ENCODE peak calls at places on chromosome 1, in nine cellular contexts. N, O, J, Y, L, A, C, S and R are unnamed samples.

GRCh38 chr1:58249371-58249728 is 297.2 kb downstream of the OMA1 start:
- DNase-seq in N (peak; percentile 3), O (no peak), J (no peak), Y (no peak), L (no peak), A (no peak), C (no peak), S (no peak), R (no peak)

GRCh38 chr1:232678185-232678886 is 48.4 kb upstream of the SIPA1L2 start:
- DNase-seq in N (no peak), O (no peak), J (peak; percentile 71), Y (peak; percentile 89), L (no peak), A (peak; percentile 56), C (no peak), S (no peak), R (no peak)

GRCh38 chr1:232940262-232940661 is 10.1 kb upstream of the NTPCR start:
- DNase-seq in N (no peak), O (no peak), J (no peak), Y (no peak), L (no peak), A (no peak), C (no peak), S (no peak), R (no peak)

GRCh38 chr1:167718926-167719691 is 2.7 kb upstream of the MPZL1 start:
- DNase-seq in N (no peak), O (no peak), J (no peak), Y (no peak), L (no peak), A (no peak), C (no peak), S (no peak), R (no peak)

GRCh38 chr1:161193561-161194235 is 5.2 kb downstream of the ADAMTS4 start:
- DNase-seq in N (no peak), O (peak; percentile 69), J (peak; percentile 57), Y (no peak), L (peak; percentile 59), A (no peak), C (no peak), S (no peak), R (peak; percentile 88)

GRCh38 chr1:16614361-16615252 is 1.2 kb upstream of the NBPF1 start:
- DNase-seq in N (no peak), O (peak; percentile 66), J (peak; percentile 67), Y (no peak), L (peak; percentile 47), A (peak; percentile 24), C (peak; percentile 35), S (no peak), R (no peak)

GRCh38 chr1:14067686-14068085 is 367.7 kb downstream of the PRDM2 start:
- DNase-seq in N (no peak), O (no peak), J (no peak), Y (no peak), L (no peak), A (no peak), C (no peak), S (no peak), R (no peak)

GRCh38 chr1:233386336-233386735 is 58.8 kb downstream of the MAP3K21 start:
- DNase-seq in N (no peak), O (no peak), J (no peak), Y (peak; percentile 59), L (no peak), A (no peak), C (no peak), S (no peak), R (peak; percentile 34)

GRCh38 chr1:156766288-156767100 is 841 bp upstream of the PRCC start:
- DNase-seq in N (no peak), O (peak; percentile 54), J (no peak), Y (peak; percentile 17), L (no peak), A (no peak), C (no peak), S (no peak), R (no peak)

GRCh38 chr1:146036241-146036989 is 14.9 kb upstream of the HJV start:
- DNase-seq in N (no peak), O (no peak), J (no peak), Y (no peak), L (no peak), A (no peak), C (no peak), S (no peak), R (no peak)

GRCh38 chr1:151807131-151807530 is 1.9 kb upstream of the LINGO4 start:
- DNase-seq in N (no peak), O (peak; percentile 40), J (no peak), Y (no peak), L (no peak), A (no peak), C (no peak), S (no peak), R (no peak)

GRCh38 chr1:15578921-15579682 is 5.7 kb downstream of the AGMAT start:
- DNase-seq in N (no peak), O (no peak), J (no peak), Y (no peak), L (no peak), A (no peak), C (no peak), S (no peak), R (no peak)

GRCh38 chr1:31467005-31467674 is 54.1 kb downstream of the SERINC2 start:
- DNase-seq in N (no peak), O (no peak), J (no peak), Y (peak; percentile 38), L (no peak), A (no peak), C (no peak), S (no peak), R (no peak)

GRCh38 chr1:172442843-172443565 is 865 bp downstream of the PIGC start:
- DNase-seq in N (no peak), O (no peak), J (no peak), Y (no peak), L (no peak), A (no peak), C (no peak), S (no peak), R (no peak)

GRCh38 chr1:68051475-68051874 is 1.0 kb upstream of the DIRAS3 start:
- DNase-seq in N (no peak), O (peak; percentile 77), J (no peak), Y (peak; percentile 67), L (peak; percentile 83), A (no peak), C (peak; percentile 37), S (no peak), R (peak; percentile 71)

GRCh38 chr1:1120096-1120495 is 4.2 kb upstream of the C1orf159 start:
- DNase-seq in N (no peak), O (peak; percentile 60), J (no peak), Y (no peak), L (peak; percentile 24), A (peak; percentile 7), C (no peak), S (no peak), R (no peak)

GRCh38 chr1:13605159-13605558 is 21.5 kb downstream of the PDPN start:
- DNase-seq in N (no peak), O (no peak), J (no peak), Y (peak; percentile 52), L (no peak), A (no peak), C (peak; percentile 52), S (no peak), R (no peak)

GRCh38 chr1:103063911-103064310 is 44.4 kb downstream of the COL11A1 start:
- DNase-seq in N (no peak), O (no peak), J (no peak), Y (no peak), L (no peak), A (no peak), C (no peak), S (no peak), R (no peak)

DNA sequence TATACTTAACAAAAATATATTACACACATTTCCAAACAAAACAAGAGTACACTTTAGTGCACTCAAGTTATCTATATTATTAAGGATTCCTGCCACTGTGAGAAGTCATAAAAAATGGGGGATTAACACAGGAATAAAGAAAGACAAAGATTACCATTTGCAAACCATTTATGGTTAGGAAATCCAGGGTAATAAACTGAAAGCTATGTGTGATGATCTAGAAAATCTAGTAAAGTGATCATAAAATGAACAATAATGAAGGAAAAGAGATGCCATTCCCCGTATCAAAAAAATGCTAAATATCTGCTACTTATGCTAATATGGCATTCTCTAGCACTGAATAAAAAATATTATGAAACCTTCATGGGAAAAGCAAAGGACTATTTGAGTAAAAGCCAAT is 101.4 kb downstream of the AK5 start:
- DNase-seq in N (peak; percentile 57), O (no peak), J (no peak), Y (no peak), L (no peak), A (no peak), C (no peak), S (no peak), R (no peak)
- H3K4me1 ChIP-seq in N (peaks cover 19% of the 10 kb centered on the region), O (no peaks in the 10 kb centered on the region), J (no peaks in the 10 kb centered on the region), Y (no peaks in the 10 kb centered on the region), L (no peaks in the 10 kb centered on the region), A (no peaks in the 10 kb centered on the region), C (no peaks in the 10 kb centered on the region), S (peaks cover 7% of the 10 kb centered on the region), R (peaks cover 1% of the 10 kb centered on the region)

DNA sequence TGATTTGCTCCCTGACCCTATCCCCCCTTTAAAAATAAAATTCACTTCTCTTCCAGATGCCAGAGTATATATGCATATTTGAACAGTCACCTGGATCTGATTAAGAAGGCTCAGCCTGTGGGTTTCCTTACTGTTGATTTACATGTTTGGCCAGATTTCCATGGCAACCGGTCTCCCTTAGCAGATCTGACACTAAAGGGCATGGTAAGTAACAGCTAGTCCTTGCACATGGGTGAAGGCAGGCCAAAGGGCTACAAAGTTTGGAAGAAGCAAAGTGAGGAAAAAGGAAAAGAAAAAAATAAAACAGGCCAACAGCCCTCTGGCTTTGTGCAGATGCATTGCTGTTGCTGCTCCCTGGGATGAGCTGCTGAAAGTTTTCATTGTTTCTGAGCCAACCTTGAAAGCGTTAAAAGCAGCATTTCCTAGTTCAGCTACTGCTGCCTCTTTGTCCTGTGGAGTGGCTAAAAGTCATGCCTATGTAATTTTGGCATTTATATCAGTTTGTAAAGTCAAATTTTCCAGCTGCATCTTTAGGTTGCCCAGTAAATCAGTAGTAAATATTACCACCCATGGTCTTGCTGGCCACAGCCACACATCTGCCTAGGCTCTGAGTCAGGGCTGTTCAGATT is 176.5 kb upstream of the HOOK1 start:
- DNase-seq in N (peak; percentile 33), O (no peak), J (no peak), Y (peak; percentile 36), L (peak; percentile 48), A (no peak), C (peak; percentile 31), S (no peak), R (no peak)
- H3K4me1 ChIP-seq in N (peaks cover 3% of the 10 kb centered on the region), O (no peaks in the 10 kb centered on the region), J (peaks cover 8% of the 10 kb centered on the region), Y (peaks cover 9% of the 10 kb centered on the region), L (no peaks in the 10 kb centered on the region), A (no peaks in the 10 kb centered on the region), C (no peaks in the 10 kb centered on the region), S (no peaks in the 10 kb centered on the region), R (no peaks in the 10 kb centered on the region)

DNA sequence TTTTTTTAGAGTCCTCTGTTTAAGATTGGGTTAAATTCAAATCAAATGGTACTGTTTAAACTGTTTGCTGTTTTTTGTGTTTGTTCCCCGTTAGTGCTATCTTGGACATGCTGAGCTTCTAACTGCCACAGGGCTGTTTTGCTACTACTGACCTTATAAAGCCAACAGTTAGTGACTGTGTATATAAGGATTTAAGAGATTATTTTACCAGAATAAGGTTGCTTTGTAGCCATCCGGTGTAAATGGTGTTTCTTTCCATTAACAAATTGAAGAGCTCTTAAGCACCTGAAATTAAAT is 37.0 kb downstream of the ZNF281 start:
- DNase-seq in N (no peak), O (no peak), J (no peak), Y (no peak), L (no peak), A (no peak), C (no peak), S (no peak), R (no peak)
- H3K4me1 ChIP-seq in N (no peaks in the 10 kb centered on the region), O (no peaks in the 10 kb centered on the region), J (peaks cover 24% of the 10 kb centered on the region), Y (peaks cover 27% of the 10 kb centered on the region), L (no peaks in the 10 kb centered on the region), A (no peaks in the 10 kb centered on the region), C (no peaks in the 10 kb centered on the region), S (no peaks in the 10 kb centered on the region), R (no peaks in the 10 kb centered on the region)

GRCh38 chr1:94617957-94618739 is 76.6 kb upstream of the F3 start:
- DNase-seq in N (no peak), O (no peak), J (no peak), Y (no peak), L (no peak), A (no peak), C (no peak), S (no peak), R (peak; percentile 35)
- H3K4me1 ChIP-seq in N (peaks cover 5% of the 10 kb centered on the region), O (no peaks in the 10 kb centered on the region), J (peaks cover 51% of the 10 kb centered on the region), Y (peaks cover 57% of the 10 kb centered on the region), L (peaks cover 4% of the 10 kb centered on the region), A (peaks cover 27% of the 10 kb centered on the region), C (no peaks in the 10 kb centered on the region), S (no peaks in the 10 kb centered on the region), R (peaks cover 6% of the 10 kb centered on the region)